ENCODE peak calls at places on chromosome 4, in eight cellular contexts. B is transverse colon, Q is Peyer's patch, X is right lobe of liver, L is uterus, I is suprapubic skin, E is IMR-90, C is lower leg skin. A is an unnamed sample.
A peak's percentile ranks its signal among the peaks of the same experiment; 100 is the strongest.

GRCh38 chr4:6929339-6929734 is 19.7 kb downstream of the TBC1D14 start:
- DNase-seq in Q (no peak), L (no peak), E (no peak), X (no peak), C (no peak), I (no peak), B (no peak), A (no peak)

GRCh38 chr4:110669663-110670062 is 46.8 kb upstream of the PITX2 start:
- DNase-seq in I (no peak), B (peak; percentile 28), C (no peak), E (no peak), X (no peak), L (no peak), Q (no peak), A (no peak)

GRCh38 chr4:76699911-76700310 is 198.0 kb downstream of the SOWAHB start:
- DNase-seq in Q (no peak), C (no peak), E (no peak), I (no peak), L (no peak), X (no peak), B (no peak), A (no peak)

GRCh38 chr4:48780867-48781219 is 764 bp upstream of the FRYL start:
- DNase-seq in C (no peak), Q (peak; percentile 50), I (no peak), X (no peak), B (peak; percentile 60), L (peak; percentile 57), E (peak; percentile 43), A (no peak)

GRCh38 chr4:8228319-8229250 is 29.5 kb downstream of the SH3TC1 start:
- DNase-seq in B (peak; percentile 84), I (no peak), C (peak; percentile 92), Q (peak; percentile 86), L (peak; percentile 67), X (peak; percentile 88), E (peak; percentile 86), A (peak; percentile 72)

GRCh38 chr4:171340282-171340681 is 472.9 kb upstream of the GALNTL6 start:
- DNase-seq in Q (no peak), L (no peak), I (no peak), X (no peak), C (no peak), B (no peak), E (no peak), A (no peak)

GRCh38 chr4:8582941-8583654 is 2.9 kb downstream of the GPR78 start:
- DNase-seq in E (no peak), X (no peak), I (peak; percentile 56), L (peak; percentile 1), B (no peak), C (no peak), Q (no peak), A (no peak)

GRCh38 chr4:133865606-133866327 is 335.8 kb downstream of the PABPC4L start:
- DNase-seq in C (no peak), Q (no peak), L (no peak), E (peak; percentile 99), B (no peak), X (no peak), I (no peak), A (peak; percentile 2)

GRCh38 chr4:83272900-83273299 is 11.7 kb downstream of the COQ2 start:
- DNase-seq in B (no peak), C (no peak), Q (no peak), L (no peak), I (no peak), E (no peak), X (no peak), A (no peak)

GRCh38 chr4:87946766-87947165 is 28.7 kb upstream of the SPP1 start:
- DNase-seq in I (no peak), E (no peak), X (no peak), L (no peak), C (no peak), B (no peak), Q (no peak), A (no peak)

GRCh38 chr4:154529737-154530136 is 20.5 kb downstream of the PLRG1 start:
- DNase-seq in B (no peak), L (no peak), C (no peak), X (no peak), I (no peak), Q (no peak), E (no peak), A (no peak)

GRCh38 chr4:188892837-188893236 is 753.6 kb downstream of the TRIML1 start:
- DNase-seq in E (no peak), C (no peak), L (no peak), I (no peak), B (no peak), Q (no peak), X (no peak), A (no peak)

GRCh38 chr4:138892483-138893386 is 122.8 kb upstream of the NOCT start:
- DNase-seq in B (no peak), C (no peak), X (no peak), Q (no peak), I (no peak), E (peak; percentile 35), L (no peak), A (no peak)

GRCh38 chr4:205097-205756 is 80.9 kb downstream of the ZNF718 start:
- DNase-seq in C (no peak), Q (no peak), B (no peak), X (no peak), E (no peak), L (no peak), I (no peak), A (no peak)

GRCh38 chr4:30962949-30963348 is 242.8 kb downstream of the PCDH7 start:
- DNase-seq in C (no peak), B (no peak), X (no peak), I (no peak), E (peak; percentile 88), Q (no peak), L (no peak), A (no peak)

GRCh38 chr4:118036336-118036735 is 2.0 kb downstream of the NDST3 start:
- DNase-seq in I (no peak), C (no peak), L (no peak), X (no peak), Q (no peak), E (no peak), B (no peak), A (no peak)

GRCh38 chr4:109378076-109378475 is 55.5 kb upstream of the SEC24B start:
- DNase-seq in E (no peak), C (no peak), X (no peak), I (no peak), L (no peak), Q (no peak), B (no peak), A (no peak)

GRCh38 chr4:3292571-3293409 is at the start of gene RGS12:
- DNase-seq in X (peak; percentile 98), Q (peak; percentile 85), B (peak; percentile 97), E (peak; percentile 91), C (peak; percentile 99), L (peak; percentile 95), I (peak; percentile 97), A (peak; percentile 98)
- TF ChIP-seq POLR2A in X (peak; percentile 89), Q (peak; percentile 85), B (peak; percentile 93), E (peak; percentile 58), C (no peak), L (peak; percentile 90), I (peak; percentile 80), A (peak; percentile 88)

DNA sequence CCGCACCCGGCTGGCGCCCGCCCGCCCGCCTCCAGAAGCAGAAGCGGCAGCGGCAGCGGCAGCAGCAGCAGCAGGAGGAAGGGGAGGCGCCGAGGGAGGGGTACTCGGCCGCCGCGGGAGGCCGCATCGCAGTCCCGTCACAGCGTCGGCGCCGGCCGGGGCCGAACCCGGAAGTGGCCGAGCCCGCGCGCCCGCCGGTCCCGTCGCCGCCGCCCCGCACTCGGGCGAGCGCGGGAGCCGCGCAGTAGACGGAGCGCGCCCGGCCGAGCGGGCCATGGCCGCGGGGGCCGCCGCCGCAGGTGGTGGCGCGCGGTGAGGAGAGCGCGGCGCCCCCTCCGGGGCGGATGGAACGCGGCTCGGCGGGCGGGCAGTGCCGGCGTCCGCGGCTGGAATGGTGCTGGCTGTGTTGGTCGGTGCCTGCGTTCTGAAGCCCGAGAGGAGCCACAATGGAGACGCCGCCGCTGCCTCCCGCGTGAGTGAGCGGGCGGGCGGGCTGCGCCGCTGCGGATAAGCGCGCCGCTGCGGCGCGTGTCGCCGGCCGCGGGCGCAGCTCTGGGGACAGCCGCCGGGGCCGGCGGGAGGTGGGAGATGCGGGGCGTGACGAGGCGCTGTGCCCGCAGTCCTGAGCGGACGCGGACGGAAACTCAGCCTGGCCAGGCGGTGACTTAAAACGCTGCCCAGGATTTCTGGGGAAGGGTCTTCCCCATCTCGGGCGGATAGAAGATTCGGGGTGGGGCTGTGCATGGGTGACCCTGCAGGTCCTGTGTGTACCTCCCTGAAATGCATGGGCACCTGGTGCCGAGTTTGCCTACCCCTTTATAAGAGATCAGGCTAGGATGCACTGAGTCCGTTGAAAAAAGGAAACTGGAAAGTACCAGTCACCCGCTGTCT is at the start of gene KLHL2:
- DNase-seq in I (peak; percentile 85), Q (peak; percentile 74), C (peak; percentile 93), E (peak; percentile 74), B (peak; percentile 85), L (peak; percentile 70), X (peak; percentile 91), A (peak; percentile 49)
- TF ChIP-seq POLR2A in I (peak; percentile 15), Q (peak; percentile 89), C (no peak), E (peak; percentile 53), B (no peak), L (peak; percentile 77), X (peak; percentile 92), A (peak; percentile 49)

DNA sequence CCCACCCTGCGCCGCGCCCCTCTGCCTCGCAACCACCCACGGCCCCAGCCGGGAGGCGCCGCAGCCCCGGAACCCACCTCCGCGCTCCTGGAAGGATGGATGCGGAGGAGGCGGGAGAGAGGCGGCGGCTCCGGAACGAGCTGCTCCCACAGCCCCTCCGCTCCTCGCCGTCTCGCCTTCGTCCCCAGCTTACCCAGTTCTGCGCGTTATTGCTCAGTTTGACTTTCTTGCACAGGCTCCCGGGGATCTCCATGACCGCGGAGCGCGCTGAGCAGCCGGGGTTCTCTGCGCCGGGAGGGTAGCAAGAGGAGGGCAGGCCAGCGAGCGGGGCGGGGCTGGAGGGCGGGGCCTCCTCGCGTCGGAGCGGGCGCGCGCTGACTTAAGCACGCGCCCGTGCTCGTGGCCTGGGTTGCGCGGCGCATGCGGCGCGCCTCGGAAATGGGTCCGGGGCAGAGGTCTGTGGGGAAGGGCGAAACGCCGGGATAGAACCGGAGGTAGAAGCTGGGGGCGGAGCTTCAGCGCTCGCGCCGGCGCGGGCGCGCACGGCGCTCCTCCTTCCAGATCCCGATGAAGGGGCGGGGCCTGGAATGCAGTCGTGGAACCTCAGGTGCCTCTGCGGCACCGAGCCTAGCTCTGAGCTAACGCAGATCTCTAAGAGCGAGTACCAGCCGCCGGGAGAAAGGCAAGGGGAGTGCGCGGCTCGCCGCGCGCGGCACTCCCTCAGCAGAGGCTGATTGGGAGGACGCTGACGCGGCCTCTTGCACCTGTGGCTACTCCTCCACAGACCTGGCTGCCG is at the start of gene PAPSS1:
- DNase-seq in B (peak; percentile 99), C (peak; percentile 99), I (peak; percentile 96), X (peak; percentile 99), Q (peak; percentile 98), L (peak; percentile 97), E (peak; percentile 96), A (peak; percentile 68)
- TF ChIP-seq POLR2A in B (peak; percentile 88), C (no peak), I (no peak), X (peak; percentile 91), Q (peak; percentile 75), L (peak; percentile 89), E (peak; percentile 46), A (peak; percentile 72)

DNA sequence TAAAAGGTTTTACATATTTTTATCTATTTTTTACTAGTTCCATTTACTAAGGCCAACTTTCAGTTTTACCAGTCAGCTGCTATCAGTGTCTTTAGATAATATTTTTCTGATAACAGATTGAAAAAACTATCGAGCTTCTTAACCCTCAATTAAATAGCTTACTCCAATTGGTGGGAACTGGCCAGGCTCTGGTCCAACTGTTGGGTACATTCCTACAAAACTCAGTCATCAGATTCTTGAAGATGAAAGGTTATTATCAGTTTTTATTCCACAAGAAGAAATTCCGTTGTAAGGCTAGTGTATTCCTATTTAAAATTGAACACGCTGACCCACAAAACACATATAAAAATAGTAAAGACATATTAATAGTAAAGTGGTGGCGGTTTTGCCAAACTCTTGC is 346.2 kb downstream of the MAPK10 start:
- DNase-seq in B (no peak), L (no peak), X (no peak), C (no peak), Q (no peak), E (peak; percentile 69), I (no peak), A (no peak)
- TF ChIP-seq POLR2A in B (no peak), L (no peak), X (no peak), C (no peak), Q (no peak), E (no peak), I (no peak), A (no peak)

A was measured in H54.